ENCODE peak calls at places on chromosome 16, in ten cellular contexts. F is PC-3; V is retinal pigment epithelial cell; Q is IMR-90; D is fibroblast of pulmonary artery; R is lung; W is heart right ventricle; C is cardiac muscle cell; M is heart left ventricle; L is CD8-positive, alpha-beta T cell. Z is an unnamed sample.

GRCh38 chr16:8126313-8126712 is 464.0 kb downstream of the TMEM114 start:
- DNase-seq in F (no peak), V (no peak), Q (no peak), D (no peak), R (no peak), W (no peak), C (no peak), M (no peak), L (no peak), Z (no peak)

GRCh38 chr16:67248401-67249177 is at the start of gene SLC9A5:
- DNase-seq in F (no peak), V (no peak), Q (no peak), D (no peak), R (no peak), W (no peak), C (no peak), M (peak), L (peak), Z (no peak)

GRCh38 chr16:50296807-50297206 is 30.5 kb downstream of the ADCY7 start:
- DNase-seq in F (peak), V (no peak), Q (no peak), D (no peak), R (no peak), W (no peak), C (no peak), M (peak), L (no peak), Z (no peak)

GRCh38 chr16:7714775-7715174 is 382.1 kb downstream of the RBFOX1 start:
- DNase-seq in F (no peak), V (no peak), Q (no peak), D (no peak), R (no peak), W (no peak), C (no peak), M (no peak), L (no peak), Z (no peak)

GRCh38 chr16:3490911-3491629 is 4.2 kb downstream of the C16orf90 start:
- DNase-seq in F (no peak), V (no peak), Q (no peak), D (no peak), R (no peak), W (no peak), C (no peak), M (peak), L (no peak), Z (no peak)

GRCh38 chr16:10889880-10890279 is 12.9 kb downstream of the CIITA start:
- DNase-seq in F (no peak), V (no peak), Q (no peak), D (no peak), R (no peak), W (no peak), C (no peak), M (no peak), L (no peak), Z (no peak)

GRCh38 chr16:53509906-53510703 is 7.1 kb upstream of the AKTIP start:
- DNase-seq in F (peak), V (peak), Q (peak), D (peak), R (peak), W (peak), C (peak), M (peak), L (peak), Z (no peak)

GRCh38 chr16:72715267-72715666 is 332.7 kb downstream of the ZFHX3 start:
- DNase-seq in F (peak), V (no peak), Q (peak), D (peak), R (no peak), W (no peak), C (peak), M (no peak), L (no peak), Z (no peak)

GRCh38 chr16:17138801-17139200 is 332.0 kb downstream of the XYLT1 start:
- DNase-seq in F (no peak), V (no peak), Q (peak), D (no peak), R (no peak), W (no peak), C (no peak), M (no peak), L (no peak), Z (no peak)

GRCh38 chr16:13909872-13910303 is 10.1 kb upstream of the ERCC4 start:
- DNase-seq in F (peak), V (peak), Q (peak), D (peak), R (peak), W (peak), C (peak), M (peak), L (no peak), Z (no peak)

GRCh38 chr16:8572919-8573724 is 17.2 kb downstream of the TMEM114 start:
- DNase-seq in F (peak), V (no peak), Q (peak), D (peak), R (no peak), W (no peak), C (peak), M (no peak), L (no peak), Z (peak)

GRCh38 chr16:53430363-53430762 is 3.9 kb upstream of the RBL2 start:
- DNase-seq in F (peak), V (no peak), Q (no peak), D (no peak), R (no peak), W (no peak), C (no peak), M (no peak), L (no peak), Z (no peak)

GRCh38 chr16:66220766-66221165 is 145.7 kb upstream of the CDH5 start:
- DNase-seq in F (no peak), V (no peak), Q (no peak), D (no peak), R (no peak), W (no peak), C (no peak), M (no peak), L (no peak), Z (peak)

GRCh38 chr16:12611006-12611477 is 192.6 kb downstream of the CPPED1 start:
- DNase-seq in F (no peak), V (no peak), Q (no peak), D (no peak), R (no peak), W (no peak), C (no peak), M (no peak), L (no peak), Z (no peak)

GRCh38 chr16:48435319-48435682 is 50.1 kb upstream of the SIAH1 start:
- DNase-seq in F (no peak), V (no peak), Q (no peak), D (no peak), R (no peak), W (no peak), C (no peak), M (no peak), L (no peak), Z (no peak)

GRCh38 chr16:68644715-68645493 is at the start of gene CDH3:
- DNase-seq in F (peak), V (no peak), Q (no peak), D (peak), R (peak), W (no peak), C (peak), M (no peak), L (peak), Z (no peak)

GRCh38 chr16:77191259-77191969 is 424 bp downstream of the MON1B start:
- DNase-seq in F (no peak), V (no peak), Q (no peak), D (no peak), R (peak), W (peak), C (peak), M (no peak), L (no peak), Z (no peak)

GRCh38 chr16:1150511-1150982 is 2.4 kb upstream of the CACNA1H start:
- DNase-seq in F (peak), V (no peak), Q (peak), D (no peak), R (no peak), W (no peak), C (no peak), M (no peak), L (peak), Z (peak)

GRCh38 chr16:10927497-10928112 is 14.7 kb downstream of the DEXI start:
- DNase-seq in F (no peak), V (no peak), Q (no peak), D (no peak), R (no peak), W (no peak), C (no peak), M (no peak), L (no peak), Z (no peak)

GRCh38 chr16:79415983-79416641 is 184.4 kb downstream of the MAF start:
- DNase-seq in F (no peak), V (no peak), Q (no peak), D (no peak), R (no peak), W (no peak), C (no peak), M (no peak), L (no peak), Z (peak)

GRCh38 chr16:69796285-69797118 is 34.4 kb downstream of the WWP2 start:
- DNase-seq in F (peak), V (peak), Q (peak), D (peak), R (peak), W (peak), C (peak), M (no peak), L (peak), Z (peak)

GRCh38 chr16:26078971-26079370 is 387.2 kb downstream of the HS3ST4 start:
- DNase-seq in F (no peak), V (no peak), Q (no peak), D (no peak), R (no peak), W (no peak), C (no peak), M (no peak), L (no peak), Z (no peak)

GRCh38 chr16:27286446-27286845 is 17.9 kb upstream of the NSMCE1 start:
- DNase-seq in F (peak), V (peak), Q (peak), D (peak), R (no peak), W (peak), C (peak), M (peak), L (no peak), Z (no peak)

GRCh38 chr16:89920723-89921122 is 2.1 kb downstream of the MC1R start:
- DNase-seq in F (no peak), V (no peak), Q (peak), D (no peak), R (no peak), W (no peak), C (no peak), M (no peak), L (no peak), Z (no peak)

GRCh38 chr16:3578610-3579551 is 1.7 kb upstream of the NLRC3 start:
- DNase-seq in F (no peak), V (no peak), Q (no peak), D (no peak), R (no peak), W (no peak), C (no peak), M (no peak), L (peak), Z (peak)

GRCh38 chr16:23160574-23160973 is 11.3 kb upstream of the USP31 start:
- DNase-seq in F (no peak), V (no peak), Q (no peak), D (no peak), R (no peak), W (no peak), C (no peak), M (no peak), L (no peak), Z (no peak)

GRCh38 chr16:4679854-4680636 is 13.3 kb upstream of the NUDT16L1 start:
- DNase-seq in F (peak), V (no peak), Q (peak), D (peak), R (peak), W (peak), C (no peak), M (peak), L (no peak), Z (no peak)

GRCh38 chr16:7367309-7367708 is 34.7 kb downstream of the RBFOX1 start:
- DNase-seq in F (no peak), V (no peak), Q (no peak), D (no peak), R (no peak), W (no peak), C (no peak), M (no peak), L (no peak), Z (no peak)

GRCh38 chr16:5461141-5461540 is 363.5 kb upstream of the EEF2KMT start:
- DNase-seq in F (no peak), V (no peak), Q (no peak), D (no peak), R (no peak), W (no peak), C (no peak), M (no peak), L (no peak), Z (no peak)

GRCh38 chr16:49696414-49697101 is 159.4 kb downstream of the ZNF423 start:
- DNase-seq in F (no peak), V (no peak), Q (no peak), D (no peak), R (no peak), W (no peak), C (no peak), M (no peak), L (no peak), Z (no peak)

GRCh38 chr16:88719933-88720296 is 13.6 kb downstream of the CTU2 start:
- DNase-seq in F (no peak), V (no peak), Q (no peak), D (no peak), R (no peak), W (no peak), C (no peak), M (no peak), L (no peak), Z (no peak)

GRCh38 chr16:88719267-88719932 is 13.1 kb downstream of the CTU2 start:
- DNase-seq in F (no peak), V (no peak), Q (no peak), D (no peak), R (no peak), W (peak), C (no peak), M (no peak), L (no peak), Z (no peak)

GRCh38 chr16:88721236-88721635 is 14.9 kb downstream of the CTU2 start:
- DNase-seq in F (no peak), V (no peak), Q (no peak), D (no peak), R (no peak), W (no peak), C (no peak), M (no peak), L (no peak), Z (no peak)

GRCh38 chr16:88721815-88722755 is 15.8 kb downstream of the CTU2 start:
- DNase-seq in F (no peak), V (no peak), Q (no peak), D (no peak), R (no peak), W (no peak), C (no peak), M (no peak), L (no peak), Z (no peak)

DNA sequence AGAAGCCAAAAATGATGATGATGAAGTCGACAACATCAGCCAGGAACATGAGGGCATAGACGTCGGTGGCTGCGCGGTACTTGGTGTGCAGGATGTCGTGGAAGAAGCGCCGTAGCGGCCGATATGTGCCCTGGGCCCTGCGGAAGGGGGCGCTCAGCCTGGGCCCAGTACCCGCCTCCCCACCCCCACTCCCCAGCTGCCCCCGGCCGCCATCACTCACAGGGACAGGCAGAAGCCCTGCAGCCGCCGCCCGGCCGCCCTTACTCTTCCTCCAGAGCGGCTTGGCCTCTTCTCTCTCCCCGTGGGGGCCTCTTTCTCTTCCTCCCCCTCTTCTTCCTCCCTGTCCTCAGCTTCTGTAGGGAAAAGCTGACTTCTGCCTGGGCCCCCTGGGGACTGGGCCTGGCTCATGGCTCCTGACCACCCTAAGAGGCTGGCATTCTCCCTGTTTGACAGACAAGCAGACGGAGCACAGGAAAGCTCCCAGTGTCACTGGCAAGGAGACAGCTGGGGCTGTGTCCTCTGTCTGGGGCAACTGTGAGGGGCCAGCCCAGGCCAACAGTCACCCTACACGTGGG is 14.2 kb downstream of the CTU2 start:
- DNase-seq in F (no peak), V (no peak), Q (no peak), D (no peak), R (no peak), W (no peak), C (no peak), M (no peak), L (no peak), Z (no peak)
- H3K4me3 ChIP-seq in F (no peak), V (no peak), Q (no peak), D (no peak), R (no peak), W (no peak), C (no peak), M (no peak), L (no peak), Z (no peak)

GRCh38 chr16:86579268-86580062 is 1.1 kb downstream of the FOXL1 start:
- DNase-seq in F (no peak), V (no peak), Q (no peak), D (no peak), R (no peak), W (no peak), C (peak), M (no peak), L (no peak), Z (no peak)
- H3K4me3 ChIP-seq in F (no peak), V (peak), Q (peak), D (peak), R (no peak), W (peak), C (peak), M (peak), L (no peak), Z (no peak)

GRCh38 chr16:81752225-81752875 is 26.7 kb upstream of the PLCG2 start:
- DNase-seq in F (no peak), V (no peak), Q (no peak), D (no peak), R (peak), W (peak), C (peak), M (peak), L (no peak), Z (no peak)
- H3K4me3 ChIP-seq in F (no peak), V (no peak), Q (no peak), D (no peak), R (no peak), W (peak), C (no peak), M (no peak), L (no peak), Z (no peak)

GRCh38 chr16:56606071-56606687 is 2.2 kb upstream of the MT2A start:
- DNase-seq in F (peak), V (no peak), Q (peak), D (peak), R (no peak), W (no peak), C (peak), M (peak), L (no peak), Z (no peak)

GRCh38 chr16:56605475-56605874 is 2.9 kb upstream of the MT2A start:
- DNase-seq in F (no peak), V (no peak), Q (no peak), D (no peak), R (no peak), W (no peak), C (no peak), M (no peak), L (no peak), Z (no peak)

GRCh38 chr16:56608043-56608875 is at the start of gene MT2A:
- DNase-seq in F (peak), V (peak), Q (peak), D (peak), R (peak), W (peak), C (peak), M (peak), L (peak), Z (peak)

GRCh38 chr16:56607675-56608042 is 725 bp upstream of the MT2A start:
- DNase-seq in F (no peak), V (no peak), Q (no peak), D (no peak), R (no peak), W (no peak), C (no peak), M (no peak), L (no peak), Z (no peak)

DNA sequence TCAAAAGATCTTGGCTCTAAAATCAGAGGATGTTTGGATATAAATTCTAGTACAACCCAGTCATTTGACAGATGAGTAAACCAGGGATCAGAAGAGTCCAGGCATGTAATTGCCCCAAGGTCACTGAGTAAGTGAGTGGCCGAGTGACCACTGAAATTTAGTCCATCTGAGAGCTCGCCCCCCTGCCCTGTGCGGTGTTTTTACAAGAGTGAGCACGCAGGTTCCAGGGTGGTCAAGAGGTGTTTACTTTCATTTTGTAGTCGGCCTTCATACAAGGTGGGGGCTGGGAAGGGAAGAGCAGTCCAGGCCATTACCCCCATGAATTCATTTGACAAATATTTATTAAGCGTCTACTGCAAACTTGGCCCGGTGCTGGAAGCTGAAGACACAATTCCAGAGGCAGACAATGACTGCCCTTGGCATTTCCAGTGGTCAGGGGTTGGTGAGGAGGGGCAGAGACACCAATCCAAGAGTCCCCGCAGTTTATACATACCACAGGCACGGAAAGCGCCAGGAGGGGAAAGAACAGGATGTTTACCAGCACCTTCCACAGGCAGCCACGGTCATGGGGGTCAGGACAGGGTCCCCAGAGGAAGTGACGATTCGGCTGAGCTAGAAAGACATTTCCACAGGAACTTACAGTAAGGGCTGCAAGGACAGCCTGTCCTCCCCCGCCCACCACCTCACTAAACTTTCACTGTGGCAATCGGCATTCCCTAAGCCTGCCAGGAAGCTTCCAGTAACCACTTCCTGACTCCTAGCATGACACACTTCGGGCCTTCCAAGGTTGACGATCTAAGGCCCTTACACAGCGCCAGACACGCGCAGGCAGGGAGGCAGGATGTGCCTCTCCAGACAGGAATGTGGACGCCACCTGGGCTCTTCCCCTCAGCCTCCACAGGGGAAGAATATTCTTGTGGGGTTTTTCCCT is 1.4 kb upstream of the MT2A start:
- DNase-seq in F (peak), V (no peak), Q (peak), D (peak), R (peak), W (peak), C (peak), M (peak), L (no peak), Z (no peak)
- H3K4me3 ChIP-seq in F (peak), V (peak), Q (peak), D (peak), R (no peak), W (no peak), C (no peak), M (no peak), L (no peak), Z (no peak)

DNA sequence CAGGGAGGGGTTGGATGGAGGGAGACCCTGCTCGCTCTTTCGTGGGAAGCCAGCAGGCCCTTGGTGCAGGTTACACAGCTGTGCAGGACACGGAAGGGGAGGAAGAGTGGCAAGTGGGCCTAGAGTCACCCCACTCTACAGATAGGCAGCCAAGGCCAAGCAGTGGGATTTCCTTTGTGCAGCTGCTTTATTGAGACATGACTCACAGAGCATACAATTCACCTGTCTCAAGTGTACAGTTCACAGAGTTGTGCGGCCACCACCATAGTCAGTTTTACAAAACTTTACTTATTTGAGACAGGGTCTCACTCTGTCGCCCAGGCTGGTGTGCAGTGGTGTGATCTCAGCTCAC is 91.2 kb upstream of the CIBAR2 start:
- DNase-seq in F (peak), V (no peak), Q (no peak), D (no peak), R (no peak), W (no peak), C (no peak), M (no peak), L (no peak), Z (no peak)
- H3K4me3 ChIP-seq in F (no peak), V (no peak), Q (no peak), D (no peak), R (no peak), W (no peak), C (no peak), M (no peak), L (no peak), Z (no peak)

GRCh38 chr16:29745853-29746345 is at the start of gene C16orf54:
- DNase-seq in F (no peak), V (no peak), Q (no peak), D (no peak), R (peak), W (peak), C (no peak), M (peak), L (peak), Z (peak)
- H3K4me3 ChIP-seq in F (no peak), V (no peak), Q (no peak), D (no peak), R (no peak), W (peak), C (no peak), M (peak), L (peak), Z (peak)

Z was measured in Jurkat, Clone E6-1.